ENCODE peak calls at places on chromosomes 7 and 10, in eight cellular contexts. N is lower lobe of right lung, K is fibroblast of mammary gland, M is AG09309, J is foreskin fibroblast, C is astrocyte of the spinal cord, W is fibroblast of pulmonary artery, T is GM12865. E is an unnamed sample.

GRCh38 chr7:120554960-120555571 is 282.1 kb downstream of the KCND2 start:
- DNase-seq in W (peak; percentile 72), K (peak; percentile 76), J (peak; percentile 28), M (no peak), N (no peak), C (peak; percentile 67), T (peak; percentile 76), E (no peak)

GRCh38 chr7:66638309-66639099 is 9.8 kb downstream of the KCTD7 start:
- DNase-seq in M (no peak), T (no peak), N (no peak), K (no peak), C (no peak), W (no peak), J (no peak), E (no peak)

GRCh38 chr7:32765185-32765584 is 126.4 kb downstream of the KBTBD2 start:
- DNase-seq in J (no peak), N (no peak), C (no peak), M (no peak), T (no peak), W (no peak), K (no peak), E (no peak)

GRCh38 chr7:95471076-95471475 is 14.7 kb upstream of the ASB4 start:
- DNase-seq in N (no peak), W (no peak), C (no peak), K (no peak), J (no peak), M (no peak), T (no peak), E (no peak)

GRCh38 chr10:128475686-128476410 is 349.6 kb upstream of the MKI67 start:
- DNase-seq in K (no peak), T (no peak), N (no peak), J (no peak), M (no peak), C (no peak), W (no peak), E (no peak)

GRCh38 chr7:50714851-50715250 is 67.8 kb downstream of the GRB10 start:
- DNase-seq in T (no peak), W (peak; percentile 34), K (no peak), C (no peak), N (no peak), M (no peak), J (no peak), E (no peak)

GRCh38 chr10:127018766-127019165 is 113.5 kb downstream of the DOCK1 start:
- DNase-seq in W (no peak), N (no peak), J (no peak), M (no peak), K (no peak), C (no peak), T (no peak), E (no peak)

GRCh38 chr7:105521731-105522458 is at the start of gene PUS7:
- DNase-seq in J (peak; percentile 98), K (peak; percentile 85), W (peak; percentile 89), M (peak; percentile 48), C (peak; percentile 91), N (peak; percentile 91), T (peak; percentile 94), E (peak; percentile 53)

GRCh38 chr10:26861326-26861998 is 704 bp upstream of the ABI1 start:
- DNase-seq in C (no peak), N (no peak), J (no peak), T (no peak), M (no peak), K (no peak), W (no peak), E (no peak)

GRCh38 chr10:50470345-50470744 is 153.4 kb downstream of the SGMS1 start:
- DNase-seq in C (no peak), J (peak; percentile 15), N (no peak), T (peak; percentile 80), W (no peak), K (no peak), M (no peak), E (no peak)

GRCh38 chr7:151859111-151859947 is 17.6 kb downstream of the PRKAG2 start:
- DNase-seq in W (no peak), K (no peak), T (no peak), M (no peak), C (no peak), N (peak; percentile 38), J (no peak), E (no peak)

GRCh38 chr7:19117081-19117869 is at the start of gene TWIST1:
- DNase-seq in J (peak; percentile 99), W (peak; percentile 95), T (no peak), M (peak; percentile 96), N (no peak), K (peak; percentile 94), C (peak; percentile 97), E (peak; percentile 92)

GRCh38 chr7:46756256-46756655 is 825.7 kb downstream of the TNS3 start:
- DNase-seq in W (no peak), C (no peak), M (no peak), T (no peak), N (no peak), J (no peak), K (no peak), E (no peak)

GRCh38 chr7:137909042-137909441 is 62.3 kb upstream of the DGKI start:
- DNase-seq in J (peak; percentile 55), W (peak; percentile 27), C (no peak), N (no peak), M (no peak), T (no peak), K (peak; percentile 53), E (no peak)

GRCh38 chr7:17646181-17646956 is 293.9 kb downstream of the SNX13 start:
- DNase-seq in C (peak; percentile 75), M (no peak), W (peak; percentile 80), T (no peak), J (peak; percentile 63), N (no peak), K (peak; percentile 73), E (no peak)

GRCh38 chr10:79322616-79323566 is 24.4 kb upstream of the PPIF start:
- DNase-seq in T (peak; percentile 82), W (peak; percentile 70), C (peak; percentile 91), M (peak; percentile 78), J (peak; percentile 87), K (peak; percentile 83), N (peak; percentile 72), E (no peak)

GRCh38 chr7:452791-453455 is 66.7 kb downstream of the PDGFA start:
- DNase-seq in T (peak; percentile 13), M (no peak), N (no peak), C (no peak), K (no peak), W (no peak), J (no peak), E (no peak)

GRCh38 chr7:46123-46829 is 146.1 kb upstream of the FAM20C start:
- DNase-seq in N (peak; percentile 20), M (no peak), J (no peak), K (no peak), C (no peak), W (no peak), T (no peak), E (no peak)

GRCh38 chr7:100427762-100428198 is 723 bp downstream of the ZCWPW1 start:
- DNase-seq in K (no peak), W (no peak), T (no peak), J (no peak), C (no peak), M (no peak), N (no peak), E (no peak)

GRCh38 chr7:100430450-100431285 is 1.0 kb downstream of the MEPCE start:
- DNase-seq in N (peak; percentile 50), T (no peak), K (peak; percentile 17), C (no peak), M (no peak), J (peak; percentile 52), W (no peak), E (no peak)

GRCh38 chr7:100429637-100430449 is at the start of gene MEPCE:
- DNase-seq in J (peak; percentile 96), W (peak; percentile 96), C (peak; percentile 98), T (peak; percentile 98), K (peak; percentile 92), M (peak; percentile 84), N (peak; percentile 97), E (peak; percentile 72)

GRCh38 chr7:100428199-100428966 is at the start of gene ZCWPW1:
- DNase-seq in T (peak; percentile 99), N (peak; percentile 98), C (peak; percentile 99), W (peak; percentile 99), J (peak; percentile 99), M (peak; percentile 92), K (peak; percentile 97), E (peak; percentile 81)

GRCh38 chr7:100428967-100429636 is 529 bp upstream of the MEPCE start:
- DNase-seq in J (peak; percentile 100), K (peak; percentile 99), C (peak; percentile 100), N (peak; percentile 100), W (peak; percentile 100), M (peak; percentile 98), T (peak; percentile 100), E (peak; percentile 98)
- TF ChIP-seq CTCF in J (no peak), K (no peak), C (no peak), N (peak; percentile 31), W (no peak), M (no peak), T (no peak), E (peak; percentile 5)

DNA sequence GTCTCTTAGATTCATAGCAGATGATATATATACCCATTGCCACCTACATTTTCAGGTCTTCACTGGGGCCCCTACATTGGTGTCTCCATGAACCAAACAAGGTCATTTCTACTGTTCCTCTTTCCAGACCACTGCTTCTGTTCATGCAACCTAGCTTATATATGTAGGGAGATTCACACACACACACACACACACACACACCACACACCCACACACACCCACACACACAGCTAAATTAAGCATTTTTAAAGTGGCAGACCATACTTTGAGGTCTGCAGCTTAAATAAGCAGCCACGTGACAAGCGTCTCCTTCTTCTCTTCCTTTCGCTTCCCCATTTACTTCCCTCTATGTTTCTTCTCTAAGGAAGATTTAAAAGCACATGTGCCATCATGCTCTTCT is 70.0 kb upstream of the CC2D2B start:
- DNase-seq in W (no peak), J (no peak), N (peak; percentile 51), K (no peak), T (peak; percentile 87), C (no peak), M (no peak), E (no peak)
- H3K4me3 ChIP-seq in W (no peak overlapping the region), J (no peak overlapping the region), N (no peak overlapping the region), K (no peak overlapping the region), T (no peak overlapping the region), C (no peak overlapping the region), M (no peak overlapping the region), E (no peak overlapping the region)

GRCh38 chr7:146090023-146090645 is 26.5 kb upstream of the CNTNAP2 start:
- DNase-seq in N (no peak), J (no peak), C (peak; percentile 23), M (no peak), T (peak; percentile 44), K (peak; percentile 30), W (peak; percentile 35), E (no peak)
- TF ChIP-seq CTCF in N (peak; percentile 56), J (peak; percentile 27), C (peak; percentile 45), M (peak; percentile 37), T (peak; percentile 53), K (peak; percentile 67), W (peak; percentile 69), E (peak; percentile 19)

DNA sequence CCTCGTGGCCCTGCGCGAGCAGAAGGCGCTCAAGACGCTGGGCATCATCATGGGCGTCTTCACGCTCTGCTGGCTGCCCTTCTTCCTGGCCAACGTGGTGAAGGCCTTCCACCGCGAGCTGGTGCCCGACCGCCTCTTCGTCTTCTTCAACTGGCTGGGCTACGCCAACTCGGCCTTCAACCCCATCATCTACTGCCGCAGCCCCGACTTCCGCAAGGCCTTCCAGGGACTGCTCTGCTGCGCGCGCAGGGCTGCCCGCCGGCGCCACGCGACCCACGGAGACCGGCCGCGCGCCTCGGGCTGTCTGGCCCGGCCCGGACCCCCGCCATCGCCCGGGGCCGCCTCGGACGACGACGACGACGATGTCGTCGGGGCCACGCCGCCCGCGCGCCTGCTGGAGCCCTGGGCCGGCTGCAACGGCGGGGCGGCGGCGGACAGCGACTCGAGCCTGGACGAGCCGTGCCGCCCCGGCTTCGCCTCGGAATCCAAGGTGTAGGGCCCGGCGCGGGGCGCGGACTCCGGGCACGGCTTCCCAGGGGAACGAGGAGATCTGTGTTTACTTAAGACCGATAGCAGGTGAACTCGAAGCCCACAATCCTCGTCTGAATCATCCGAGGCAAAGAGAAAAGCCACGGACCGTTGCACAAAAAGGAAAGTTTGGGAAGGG is 1.5 kb downstream of the ADRB1 start:
- DNase-seq in K (no peak), M (no peak), W (no peak), T (peak; percentile 38), J (peak; percentile 61), N (peak; percentile 70), C (no peak), E (no peak)
- H3K4me3 ChIP-seq in K (no peak overlapping the region), M (no peak overlapping the region), W (no peak overlapping the region), T (peak overlapping the region; percentile 28), J (no peak overlapping the region), N (peak overlapping the region; percentile 55), C (peak overlapping the region; percentile 14), E (no peak overlapping the region)